ENCODE peak calls at places on chromosome 10, in five cellular contexts. A is gastrocnemius medialis, X is A549, K is transverse colon, D is upper lobe of left lung. Z is an unnamed sample.

GRCh38 chr10:105974803-105975456 is 1189.6 kb downstream of the SORCS1 start:
- DNase-seq in A (no peak), X (peak; percentile 2), K (no peak), D (peak; percentile 23), Z (no peak)

GRCh38 chr10:61992683-61993629 is 91.5 kb downstream of the ARID5B start:
- DNase-seq in A (peak; percentile 70), X (peak; percentile 50), K (peak; percentile 56), D (peak; percentile 88), Z (peak; percentile 84)

GRCh38 chr10:12984165-12984747 is 17.3 kb downstream of the CCDC3 start:
- DNase-seq in A (no peak), X (no peak), K (no peak), D (no peak), Z (no peak)

GRCh38 chr10:118046491-118047362 is at the start of gene RAB11FIP2:
- DNase-seq in A (peak; percentile 93), X (peak; percentile 93), K (peak; percentile 97), D (peak; percentile 97), Z (peak; percentile 99)

GRCh38 chr10:69391158-69391557 is 25.6 kb downstream of the TACR2 start:
- DNase-seq in A (no peak), X (no peak), K (no peak), D (no peak), Z (no peak)

GRCh38 chr10:94065344-94065743 is 71.6 kb downstream of the PLCE1 start:
- DNase-seq in A (no peak), X (peak; percentile 28), K (no peak), D (no peak), Z (no peak)

GRCh38 chr10:6171891-6172354 is 30.8 kb upstream of the PFKFB3 start:
- DNase-seq in A (peak; percentile 74), X (no peak), K (peak; percentile 59), D (peak; percentile 76), Z (peak; percentile 81)

GRCh38 chr10:129912161-129912917 is 51.7 kb downstream of the EBF3 start:
- DNase-seq in A (no peak), X (no peak), K (no peak), D (no peak), Z (no peak)

GRCh38 chr10:3074985-3075600 is 7.7 kb downstream of the PFKP start:
- DNase-seq in A (no peak), X (no peak), K (no peak), D (no peak), Z (no peak)

GRCh38 chr10:1634239-1634638 is 103.1 kb downstream of the ADARB2 start:
- DNase-seq in A (no peak), X (no peak), K (no peak), D (no peak), Z (no peak)

GRCh38 chr10:26169466-26169865 is 47.1 kb upstream of the GAD2 start:
- DNase-seq in A (no peak), X (no peak), K (no peak), D (no peak), Z (no peak)

GRCh38 chr10:114548662-114549061 is 109.4 kb downstream of the ABLIM1 start:
- DNase-seq in A (peak; percentile 36), X (peak; percentile 67), K (peak; percentile 57), D (peak; percentile 66), Z (no peak)

GRCh38 chr10:23069019-23069665 is 26.2 kb upstream of the MSRB2 start:
- DNase-seq in A (no peak), X (no peak), K (no peak), D (no peak), Z (no peak)

DNA sequence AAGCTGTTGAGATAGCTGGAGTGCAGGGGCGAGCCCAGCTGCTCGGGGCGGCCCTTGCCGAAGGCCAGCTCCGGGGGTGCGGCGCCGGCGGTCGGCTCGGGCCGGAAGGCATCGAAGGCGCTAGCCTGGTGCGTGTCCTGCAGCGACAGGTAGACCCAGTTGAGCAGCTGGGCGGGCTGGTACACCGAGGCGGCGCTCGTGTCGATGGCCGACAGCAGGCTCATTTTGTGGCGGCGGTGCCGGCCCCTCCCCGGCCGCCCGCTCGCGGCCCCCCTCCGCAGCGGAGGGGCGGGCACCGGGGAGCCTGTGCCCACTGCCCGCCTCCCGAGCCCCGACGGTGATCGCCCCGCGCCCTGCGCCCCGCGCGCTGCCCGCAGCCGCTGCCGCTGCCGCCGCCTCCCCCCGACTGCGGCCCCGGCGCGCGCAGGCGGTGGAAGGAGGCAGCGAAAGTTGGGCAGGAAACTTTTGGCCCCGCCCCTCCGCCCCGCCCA is at the start of gene ZCCHC24:
- DNase-seq in A (peak; percentile 57), X (peak; percentile 54), K (peak; percentile 58), D (peak; percentile 62), Z (no peak)
- TF ChIP-seq POLR2A in A (peak; percentile 98), X (peak; percentile 76), K (no peak), D (peak; percentile 61), Z (peak; percentile 86)

GRCh38 chr10:102109166-102110116 is 10.7 kb downstream of the LDB1 start:
- DNase-seq in A (no peak), X (no peak), K (no peak), D (no peak), Z (no peak)
- H3K4me1 ChIP-seq in A (peaks cover 14% of the 10 kb centered on the region), X (peaks cover 18% of the 10 kb centered on the region), K (peaks cover 16% of the 10 kb centered on the region), D (peaks cover 19% of the 10 kb centered on the region), Z (peaks cover 32% of the 10 kb centered on the region)

DNA sequence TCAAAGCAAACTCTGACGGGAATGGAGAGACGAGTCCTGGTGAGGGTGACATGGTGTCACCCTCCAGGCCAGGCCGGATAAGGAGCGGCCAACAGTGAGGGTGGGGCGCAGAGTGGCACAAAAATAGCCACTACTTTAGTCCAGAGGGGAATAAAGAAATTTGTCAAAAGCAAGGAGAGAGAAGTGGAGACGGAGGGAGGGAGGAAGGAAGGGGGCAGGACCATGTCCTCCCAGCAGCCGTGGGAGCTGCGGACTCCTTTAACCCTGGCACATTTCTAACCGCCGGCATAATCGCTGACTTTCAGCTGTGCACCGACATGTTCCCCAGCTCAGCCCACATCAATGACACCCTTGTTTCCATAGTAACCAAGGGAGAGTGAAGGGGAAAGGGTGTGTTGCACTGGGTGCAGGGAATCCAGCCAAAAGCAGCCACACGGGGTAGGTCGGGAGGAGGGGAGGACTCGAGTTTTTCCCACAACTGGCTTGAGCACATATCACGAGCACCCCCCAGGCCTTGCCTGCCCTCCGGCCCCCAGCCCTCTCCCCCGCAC is 29.8 kb downstream of the TRIM8 start:
- DNase-seq in A (peak; percentile 49), X (no peak), K (peak; percentile 47), D (peak; percentile 76), Z (no peak)
- TF ChIP-seq POLR2A in A (no peak), X (no peak), K (no peak), D (no peak), Z (no peak)

GRCh38 chr10:73857446-73857845 is 16.9 kb downstream of the CAMK2G start:
- DNase-seq in A (no peak), X (no peak), K (no peak), D (no peak), Z (no peak)

GRCh38 chr10:73858013-73858708 is 16.2 kb downstream of the CAMK2G start:
- DNase-seq in A (no peak), X (no peak), K (no peak), D (no peak), Z (no peak)

GRCh38 chr10:73860050-73860491 is 14.3 kb downstream of the CAMK2G start:
- DNase-seq in A (no peak), X (no peak), K (no peak), D (no peak), Z (no peak)

GRCh38 chr10:73858750-73859439 is 15.5 kb downstream of the CAMK2G start:
- DNase-seq in A (no peak), X (no peak), K (no peak), D (no peak), Z (no peak)

DNA sequence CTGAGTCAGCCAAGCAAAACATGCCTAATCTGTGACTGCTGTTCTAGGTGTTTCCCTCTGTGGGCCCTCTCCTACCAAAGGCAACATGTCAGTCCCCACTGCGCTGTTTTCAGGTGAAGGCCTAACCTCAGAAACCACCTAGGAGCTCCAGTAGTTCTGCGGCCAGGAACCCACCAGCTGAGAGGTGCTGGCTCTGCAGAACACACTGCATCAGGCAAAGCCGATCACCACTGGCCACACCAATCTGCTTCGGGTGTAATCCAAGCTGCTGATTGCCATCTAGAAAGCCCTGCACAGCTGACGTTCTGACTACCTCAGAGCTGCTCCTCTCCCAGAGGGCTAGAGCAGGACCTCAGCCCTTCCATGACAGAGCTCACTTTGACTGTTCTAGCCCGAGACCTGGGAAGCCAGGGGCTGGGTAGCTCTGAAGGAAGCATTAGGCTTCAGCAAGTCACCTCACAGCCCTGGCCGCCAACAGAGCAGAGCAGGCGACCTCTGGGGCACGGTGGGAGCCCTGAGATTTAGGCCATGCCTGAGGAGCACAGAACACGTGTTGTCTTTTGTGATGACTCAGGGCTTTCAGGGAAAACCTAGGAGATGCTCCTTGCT is 14.8 kb downstream of the CAMK2G start:
- DNase-seq in A (no peak), X (no peak), K (peak; percentile 34), D (no peak), Z (no peak)
- H3K4me1 ChIP-seq in A (peaks cover 52% of the 10 kb centered on the region), X (peaks cover 26% of the 10 kb centered on the region), K (peaks cover 30% of the 10 kb centered on the region), D (peaks cover 7% of the 10 kb centered on the region), Z (peaks cover 39% of the 10 kb centered on the region)

DNA sequence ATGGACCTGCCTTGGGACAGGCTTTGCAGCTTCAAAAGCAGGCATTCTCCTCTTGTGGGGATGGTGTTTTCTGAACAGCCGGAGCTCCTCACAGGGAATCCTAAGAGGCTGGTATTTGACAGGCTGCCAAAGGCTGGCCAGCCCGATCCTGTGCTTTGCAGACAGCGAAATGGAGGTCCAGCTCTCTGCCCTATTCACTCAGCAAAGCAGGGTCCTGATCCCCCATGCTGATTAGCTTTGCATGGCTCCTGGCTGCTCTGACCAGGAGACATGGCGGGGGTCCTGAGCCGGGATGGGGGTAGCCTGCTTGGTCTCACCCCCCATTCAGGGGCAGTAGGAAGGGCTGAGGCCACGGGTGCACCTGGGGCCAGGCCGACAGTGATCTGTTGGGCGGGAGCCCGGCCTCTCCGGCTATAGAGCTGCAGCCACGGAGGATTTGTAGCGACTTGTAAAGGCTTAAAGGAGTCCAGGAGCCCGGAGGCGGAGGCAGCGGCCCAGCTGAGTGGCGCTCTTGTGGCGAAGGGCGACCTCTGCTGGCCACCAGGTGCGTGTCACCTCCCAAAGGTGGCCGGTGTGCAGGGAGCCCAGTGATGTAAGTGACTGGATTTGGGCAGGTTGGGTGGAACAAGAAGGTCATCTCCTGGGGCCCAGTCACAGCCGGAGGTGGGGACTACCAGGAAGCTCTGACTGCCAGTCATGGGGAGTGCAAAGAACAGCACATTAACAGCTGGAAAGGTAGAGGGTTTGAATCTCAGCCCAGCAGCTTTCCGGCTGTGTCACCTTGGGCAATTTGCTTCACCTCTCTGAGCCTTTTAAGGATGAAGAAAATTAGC is 126.5 kb downstream of the ZMIZ1 start:
- DNase-seq in A (peak; percentile 86), X (peak; percentile 88), K (peak; percentile 87), D (peak; percentile 93), Z (peak; percentile 88)
- TF ChIP-seq POLR2A in A (no peak), X (no peak), K (no peak), D (no peak), Z (no peak)

GRCh38 chr10:80202934-80203834 is 2.2 kb downstream of the ANXA11 start:
- DNase-seq in A (peak; percentile 85), X (peak; percentile 75), K (peak; percentile 72), D (peak; percentile 84), Z (peak; percentile 85)

GRCh38 chr10:80200259-80200658 is 5.1 kb downstream of the ANXA11 start:
- DNase-seq in A (no peak), X (no peak), K (no peak), D (no peak), Z (no peak)

GRCh38 chr10:80199828-80200227 is 5.5 kb downstream of the ANXA11 start:
- DNase-seq in A (peak; percentile 60), X (peak; percentile 72), K (peak; percentile 52), D (peak; percentile 76), Z (no peak)

GRCh38 chr10:80201592-80202256 is 3.6 kb downstream of the ANXA11 start:
- DNase-seq in A (peak; percentile 82), X (no peak), K (peak; percentile 58), D (peak; percentile 57), Z (no peak)

GRCh38 chr10:80200687-80201086 is 4.7 kb downstream of the ANXA11 start:
- DNase-seq in A (no peak), X (no peak), K (no peak), D (peak; percentile 18), Z (no peak)
- H3K4me1 ChIP-seq in A (peaks cover 90% of the 10 kb centered on the region), X (peaks cover 84% of the 10 kb centered on the region), K (peaks cover 84% of the 10 kb centered on the region), D (peaks cover 84% of the 10 kb centered on the region), Z (peaks cover 90% of the 10 kb centered on the region)

GRCh38 chr10:110530131-110530831 is 32.6 kb downstream of the DUSP5 start:
- DNase-seq in A (peak; percentile 16), X (peak; percentile 88), K (no peak), D (peak; percentile 78), Z (peak; percentile 84)
- TF ChIP-seq POLR2A in A (no peak), X (peak; percentile 39), K (no peak), D (no peak), Z (no peak)

Z was measured in suprapubic skin.